ENCODE peak calls at places on chromosomes 12 and 14, in nine cellular contexts. U is Peyer's patch, P is SK-N-SH, S is fibroblast of villous mesenchyme, T is pancreas, O is fibroblast of the aortic adventitia, I is dorsolateral prefrontal cortex, J is choroid plexus epithelial cell, G is AG10803. E is an unnamed sample.

GRCh38 chr14:99118046-99118721 is 153.8 kb downstream of the BCL11B start:
- DNase-seq in U (no peak), P (peak; percentile 1), S (no peak), T (no peak), O (no peak), I (no peak), J (no peak), G (no peak), E (no peak)

GRCh38 chr14:59507063-59507751 is 22.9 kb downstream of the JKAMP start:
- DNase-seq in U (peak; percentile 71), P (peak; percentile 57), S (peak; percentile 61), T (peak; percentile 56), O (peak; percentile 49), I (no peak), J (peak; percentile 82), G (peak; percentile 40), E (peak; percentile 87)

GRCh38 chr12:110245278-110245868 is 35.7 kb upstream of the ATP2A2 start:
- DNase-seq in U (peak; percentile 84), P (peak; percentile 18), S (no peak), T (no peak), O (no peak), I (no peak), J (no peak), G (no peak), E (no peak)

GRCh38 chr14:79265366-79265765 is 945.9 kb downstream of the DIO2 start:
- DNase-seq in U (no peak), P (no peak), S (no peak), T (no peak), O (no peak), I (no peak), J (no peak), G (no peak), E (no peak)

GRCh38 chr12:66804555-66804954 is 125.7 kb upstream of the GRIP1 start:
- DNase-seq in U (no peak), P (no peak), S (no peak), T (no peak), O (no peak), I (no peak), J (no peak), G (no peak), E (no peak)

GRCh38 chr12:59787610-59788009 is 191.8 kb downstream of the SLC16A7 start:
- DNase-seq in U (no peak), P (no peak), S (peak; percentile 8), T (no peak), O (no peak), I (no peak), J (no peak), G (peak; percentile 14), E (no peak)

GRCh38 chr14:34742509-34743115 is 28.2 kb upstream of the CFL2 start:
- DNase-seq in U (no peak), P (no peak), S (no peak), T (no peak), O (no peak), I (no peak), J (no peak), G (no peak), E (no peak)

GRCh38 chr14:65211341-65211987 is 109.1 kb upstream of the MAX start:
- DNase-seq in U (no peak), P (no peak), S (peak; percentile 88), T (no peak), O (peak; percentile 83), I (no peak), J (peak; percentile 84), G (peak; percentile 68), E (no peak)

GRCh38 chr12:2373307-2373706 is 320.5 kb downstream of the CACNA1C start:
- DNase-seq in U (no peak), P (no peak), S (no peak), T (no peak), O (no peak), I (no peak), J (no peak), G (no peak), E (no peak)

GRCh38 chr14:60327447-60328331 is 78.7 kb downstream of the PPM1A start:
- DNase-seq in U (peak; percentile 53), P (peak; percentile 38), S (peak; percentile 37), T (peak; percentile 84), O (no peak), I (peak; percentile 56), J (peak; percentile 26), G (peak; percentile 4), E (peak; percentile 93)

GRCh38 chr14:75840911-75841310 is 140.9 kb downstream of the TGFB3 start:
- DNase-seq in U (no peak), P (no peak), S (no peak), T (no peak), O (no peak), I (no peak), J (no peak), G (no peak), E (no peak)

GRCh38 chr12:112219195-112219594 is 93.8 kb downstream of the TRAFD1 start:
- DNase-seq in U (no peak), P (no peak), S (no peak), T (no peak), O (no peak), I (no peak), J (no peak), G (no peak), E (no peak)

GRCh38 chr14:26379951-26380350 is 217.9 kb downstream of the NOVA1 start:
- DNase-seq in U (no peak), P (no peak), S (no peak), T (no peak), O (peak; percentile 22), I (no peak), J (no peak), G (no peak), E (no peak)

GRCh38 chr12:75554556-75554880 is 43.1 kb upstream of the KRR1 start:
- DNase-seq in U (no peak), P (no peak), S (peak; percentile 57), T (no peak), O (peak; percentile 44), I (no peak), J (peak; percentile 54), G (peak; percentile 36), E (no peak)

GRCh38 chr12:5557906-5558305 is 126.0 kb downstream of the NTF3 start:
- DNase-seq in U (no peak), P (no peak), S (no peak), T (no peak), O (no peak), I (no peak), J (no peak), G (no peak), E (no peak)

GRCh38 chr12:53725824-53726223 is 1.4 kb downstream of the CALCOCO1 start:
- DNase-seq in U (no peak), P (no peak), S (no peak), T (no peak), O (peak; percentile 48), I (no peak), J (no peak), G (peak; percentile 47), E (no peak)

GRCh38 chr14:50025776-50026175 is 90.6 kb downstream of the VCPKMT start:
- DNase-seq in U (no peak), P (no peak), S (no peak), T (no peak), O (no peak), I (no peak), J (peak; percentile 66), G (no peak), E (peak; percentile 18)

GRCh38 chr12:14111230-14111865 is 129.9 kb upstream of the GRIN2B start:
- DNase-seq in U (no peak), P (peak; percentile 3), S (no peak), T (no peak), O (no peak), I (no peak), J (no peak), G (no peak), E (peak; percentile 10)
- TF ChIP-seq CTCF in U (peak; percentile 44), P (peak; percentile 28), S (no peak), T (no peak), O (no peak), I (peak; percentile 7), J (no peak), G (no peak), E (peak; percentile 43)

DNA sequence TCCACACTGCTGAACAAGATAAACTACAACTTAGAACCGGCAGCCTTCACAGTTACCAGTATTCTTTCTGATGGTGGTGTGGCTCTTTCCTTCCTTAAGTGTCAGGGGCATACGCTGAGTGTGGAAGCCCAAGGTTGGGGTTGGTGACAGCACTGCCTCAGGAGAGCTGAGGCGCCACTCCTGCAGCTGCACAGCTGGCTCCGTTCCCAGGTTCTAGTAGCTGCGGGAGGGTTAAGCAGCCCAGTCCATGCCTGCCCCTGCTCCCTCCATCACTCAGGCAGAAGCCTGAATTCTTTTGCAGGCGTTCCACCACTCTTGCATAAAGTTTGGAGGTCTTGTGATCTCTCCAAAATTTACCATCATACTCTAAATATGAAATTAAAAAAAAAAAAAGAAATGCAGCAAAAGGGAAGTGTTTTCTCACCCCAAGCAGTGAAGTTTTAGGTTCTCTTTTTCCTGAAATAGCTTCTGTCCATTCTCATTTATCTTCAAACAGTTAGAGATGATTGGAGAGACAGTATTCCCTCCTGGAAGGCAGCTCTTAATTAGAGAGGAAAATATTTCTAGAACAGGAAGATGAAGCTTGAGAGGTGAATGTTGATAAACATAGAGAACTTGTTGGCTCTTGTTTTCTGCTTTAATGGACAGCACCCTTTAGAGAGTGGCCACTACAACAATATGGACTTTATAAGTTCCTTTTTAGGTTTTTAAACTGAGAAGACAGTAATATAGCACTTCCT is 136.1 kb downstream of the FGD4 start:
- DNase-seq in U (peak; percentile 69), P (peak; percentile 81), S (peak; percentile 64), T (peak; percentile 90), O (peak; percentile 64), I (peak; percentile 82), J (peak; percentile 77), G (peak; percentile 69), E (no peak)
- H3K4me3 ChIP-seq in U (peak overlapping the region; percentile 11), P (no peak overlapping the region), S (peak overlapping the region; percentile 44), T (peak overlapping the region; percentile 35), O (peak overlapping the region; percentile 63), I (peak overlapping the region; percentile 42), J (peak overlapping the region; percentile 61), G (peak overlapping the region; percentile 52), E (no peak overlapping the region)

DNA sequence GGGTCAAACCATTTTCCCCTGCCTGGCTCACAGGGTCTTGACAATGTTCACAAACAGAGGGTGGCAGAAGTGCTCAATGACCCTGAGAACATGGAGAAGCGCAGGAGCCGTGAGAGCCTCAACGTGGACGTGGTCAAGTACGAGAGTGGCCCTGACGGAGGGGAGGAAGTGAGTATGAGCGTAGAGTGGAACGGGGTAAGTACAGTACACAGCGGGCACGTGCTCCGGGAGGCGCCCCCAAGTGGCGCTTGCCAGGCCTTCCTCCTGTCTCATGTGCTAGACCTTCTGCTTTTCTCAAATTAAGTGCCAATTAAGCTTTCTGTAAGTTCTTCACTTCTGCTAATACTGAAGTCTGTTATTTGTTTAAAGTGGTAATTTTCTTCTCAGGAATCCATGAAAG is 35.9 kb downstream of the XRCC3 start:
- DNase-seq in U (no peak), P (peak; percentile 74), S (no peak), T (no peak), O (no peak), I (no peak), J (peak; percentile 47), G (peak; percentile 39), E (peak; percentile 66)
- TF ChIP-seq CTCF in U (peak; percentile 57), P (peak; percentile 52), S (peak; percentile 48), T (no peak), O (peak; percentile 47), I (peak; percentile 45), J (peak; percentile 65), G (peak; percentile 56), E (peak; percentile 93)

DNA sequence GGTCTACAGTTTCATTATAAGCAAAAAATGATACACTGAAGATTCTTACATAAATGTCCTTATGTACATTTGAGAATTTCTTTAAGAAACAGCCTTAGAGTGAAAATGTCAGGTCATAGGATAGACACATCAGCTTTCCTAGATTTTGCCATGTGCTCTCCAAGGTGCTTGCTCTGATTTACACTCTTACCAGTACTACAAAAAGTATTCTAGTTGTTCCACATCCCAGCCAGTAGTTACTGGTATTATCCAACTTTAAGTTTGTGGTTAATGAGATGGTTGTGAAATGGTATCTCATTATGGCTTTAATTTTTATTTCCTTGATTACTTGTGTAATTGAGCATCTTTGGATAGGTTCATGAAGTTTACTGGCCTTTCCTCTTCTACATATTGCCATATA is 5.0 kb upstream of the LRRK2 start:
- DNase-seq in U (no peak), P (no peak), S (no peak), T (no peak), O (no peak), I (no peak), J (no peak), G (no peak), E (no peak)
- H3K4me3 ChIP-seq in U (no peak overlapping the region), P (no peak overlapping the region), S (no peak overlapping the region), T (no peak overlapping the region), O (no peak overlapping the region), I (no peak overlapping the region), J (no peak overlapping the region), G (no peak overlapping the region), E (no peak overlapping the region)

E was measured in WERI-Rb-1.